ENCODE peak calls at places on chromosomes 12 and 14, in four cellular contexts. Z is tibial artery, F is heart left ventricle, J is psoas muscle. A is an unnamed sample. For H3K9me3, the result is how much of the 10 kb centered on the place peaks cover.

GRCh38 chr12:34298971-34299801 is 276.9 kb downstream of the ALG10 start:
- DNase-seq in Z (peak), F (no peak), J (peak), A (peak)

GRCh38 chr12:96447256-96447655 is 42.1 kb upstream of the CFAP54 start:
- DNase-seq in Z (no peak), F (no peak), J (no peak), A (no peak)

GRCh38 chr12:104889735-104890134 is 68.4 kb downstream of the SLC41A2 start:
- DNase-seq in Z (no peak), F (no peak), J (no peak), A (no peak)

GRCh38 chr12:49813131-49813530 is 15.1 kb downstream of the NCKAP5L start:
- DNase-seq in Z (no peak), F (no peak), J (no peak), A (no peak)

GRCh38 chr14:58899317-58899713 is 261.6 kb downstream of the DACT1 start:
- DNase-seq in Z (no peak), F (no peak), J (no peak), A (no peak)

GRCh38 chr14:76576047-76576741 is 185.1 kb upstream of the VASH1 start:
- DNase-seq in Z (no peak), F (peak), J (no peak), A (no peak)

GRCh38 chr14:104462651-104463630 is 116.6 kb upstream of the C14orf180 start:
- DNase-seq in Z (peak), F (no peak), J (no peak), A (no peak)

GRCh38 chr12:121801601-121802484 is 2.0 kb upstream of the SETD1B start:
- DNase-seq in Z (no peak), F (no peak), J (no peak), A (no peak)

GRCh38 chr14:99246536-99247083 is 25.4 kb downstream of the BCL11B start:
- DNase-seq in Z (no peak), F (no peak), J (no peak), A (no peak)

GRCh38 chr14:70641548-70642312 is at the start of gene TTC9:
- DNase-seq in Z (no peak), F (peak), J (peak), A (peak)

GRCh38 chr14:97824218-97824617 is 1027.0 kb downstream of the VRK1 start:
- DNase-seq in Z (no peak), F (no peak), J (no peak), A (no peak)

GRCh38 chr12:129941646-129942045 is 37.8 kb upstream of the TMEM132D start:
- DNase-seq in Z (no peak), F (no peak), J (no peak), A (no peak)

GRCh38 chr12:1502856-1503255 is 91.5 kb downstream of the FBXL14 start:
- DNase-seq in Z (peak), F (no peak), J (no peak), A (peak)

GRCh38 chr12:93191956-93192355 is 185.8 kb upstream of the NUDT4 start:
- DNase-seq in Z (peak), F (no peak), J (peak), A (no peak)

GRCh38 chr12:101051901-101052550 is 158.0 kb downstream of the SLC5A8 start:
- DNase-seq in Z (no peak), F (no peak), J (no peak), A (no peak)

GRCh38 chr12:86257173-86257572 is 982 bp upstream of the MGAT4C start:
- DNase-seq in Z (no peak), F (no peak), J (no peak), A (no peak)

GRCh38 chr12:86254399-86255107 is 1.6 kb downstream of the MGAT4C start:
- DNase-seq in Z (no peak), F (no peak), J (no peak), A (no peak)

GRCh38 chr12:86261142-86261541 is 5.0 kb upstream of the MGAT4C start:
- DNase-seq in Z (no peak), F (no peak), J (no peak), A (no peak)

GRCh38 chr12:86260183-86260582 is 4.0 kb upstream of the MGAT4C start:
- DNase-seq in Z (no peak), F (no peak), J (no peak), A (no peak)

GRCh38 chr12:86256169-86256568 is at the start of gene MGAT4C:
- DNase-seq in Z (no peak), F (no peak), J (no peak), A (no peak)
- H3K4me3 ChIP-seq in Z (peak), F (peak), J (no peak), A (no peak)

GRCh38 chr12:53107122-53107521 is 3.8 kb downstream of the SOAT2 start:
- DNase-seq in Z (no peak), F (no peak), J (no peak), A (no peak)
- H3K9me3 ChIP-seq in Z (under half), F (under half), J (under half), A (under half)

DNA sequence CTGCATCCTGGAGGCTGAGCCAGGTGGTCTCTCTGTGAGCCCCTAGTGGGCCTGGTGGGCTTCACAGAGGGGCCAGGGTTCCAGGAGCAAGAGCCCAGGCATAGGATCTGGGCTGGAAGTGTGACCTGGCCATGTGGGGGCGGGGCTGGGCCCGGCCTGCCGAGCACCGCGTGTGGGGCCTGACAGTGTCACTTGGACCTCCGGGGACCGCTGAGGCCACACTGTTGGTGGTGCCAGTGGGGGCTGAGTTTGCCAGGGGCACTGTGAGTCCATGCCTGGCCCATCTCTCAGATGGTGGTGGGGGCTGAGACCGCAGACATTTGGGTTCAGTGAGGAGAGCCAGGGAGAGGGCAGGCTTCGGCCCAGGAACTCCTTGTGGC is 5.2 kb downstream of the FBRSL1 start:
- DNase-seq in Z (no peak), F (no peak), J (no peak), A (no peak)
- H3K4me3 ChIP-seq in Z (no peak), F (no peak), J (peak), A (no peak)

GRCh38 chr12:83461326-83461985 is 774.8 kb downstream of the TMTC2 start:
- DNase-seq in Z (no peak), F (no peak), J (no peak), A (no peak)

GRCh38 chr12:83468988-83469908 is 782.5 kb downstream of the TMTC2 start:
- DNase-seq in Z (no peak), F (no peak), J (no peak), A (no peak)

GRCh38 chr12:83470749-83471148 is 784.0 kb downstream of the TMTC2 start:
- DNase-seq in Z (no peak), F (no peak), J (no peak), A (no peak)

GRCh38 chr12:83462419-83462818 is 775.7 kb downstream of the TMTC2 start:
- DNase-seq in Z (no peak), F (no peak), J (no peak), A (no peak)

GRCh38 chr12:83465632-83466031 is 778.9 kb downstream of the TMTC2 start:
- DNase-seq in Z (no peak), F (no peak), J (no peak), A (no peak)
- H3K9me3 ChIP-seq in Z (under half), F (under half), J (under half), A (under half)